ENCODE peak calls at places on chromosomes 5 and 9, in six cellular contexts. One of them, this sample, is unnamed.

GRCh38 chr9:77933976-77934375 is 97.6 kb downstream of the GNAQ start:
- DNase-seq in HFF-Myc: no peak
- DNase-seq in CD8-positive, alpha-beta T cell: no peak
- DNase-seq in sigmoid colon: no peak
- DNase-seq in uterus: no peak
- DNase-seq in psoas muscle: no peak
- DNase-seq in this sample: no peak

GRCh38 chr9:120868339-120868675 is 8.7 kb downstream of the PHF19 start:
- DNase-seq in sigmoid colon: no peak
- DNase-seq in psoas muscle: no peak
- DNase-seq in CD8-positive, alpha-beta T cell: no peak
- DNase-seq in HFF-Myc: no peak
- DNase-seq in uterus: no peak
- DNase-seq in this sample: peak; percentile 55

GRCh38 chr9:82532504-82532903 is 530.4 kb downstream of the RASEF start:
- DNase-seq in psoas muscle: no peak
- DNase-seq in sigmoid colon: no peak
- DNase-seq in HFF-Myc: no peak
- DNase-seq in CD8-positive, alpha-beta T cell: no peak
- DNase-seq in uterus: no peak
- DNase-seq in this sample: no peak

GRCh38 chr9:93091056-93091452 is 5.0 kb upstream of the CARD19 start:
- DNase-seq in HFF-Myc: no peak
- DNase-seq in CD8-positive, alpha-beta T cell: no peak
- DNase-seq in psoas muscle: no peak
- DNase-seq in sigmoid colon: peak; percentile 35
- DNase-seq in uterus: no peak
- DNase-seq in this sample: no peak

GRCh38 chr5:133819977-133820471 is 148.4 kb downstream of the C5orf15 start:
- DNase-seq in sigmoid colon: no peak
- DNase-seq in HFF-Myc: no peak
- DNase-seq in psoas muscle: no peak
- DNase-seq in uterus: no peak
- DNase-seq in CD8-positive, alpha-beta T cell: no peak
- DNase-seq in this sample: no peak

GRCh38 chr5:96013254-96013653 is 51.6 kb upstream of the ELL2 start:
- DNase-seq in uterus: no peak
- DNase-seq in psoas muscle: no peak
- DNase-seq in HFF-Myc: no peak
- DNase-seq in CD8-positive, alpha-beta T cell: no peak
- DNase-seq in sigmoid colon: no peak
- DNase-seq in this sample: no peak

GRCh38 chr5:172065431-172066065 is 59.1 kb upstream of the FBXW11 start:
- DNase-seq in uterus: no peak
- DNase-seq in CD8-positive, alpha-beta T cell: no peak
- DNase-seq in HFF-Myc: no peak
- DNase-seq in sigmoid colon: no peak
- DNase-seq in psoas muscle: no peak
- DNase-seq in this sample: no peak

GRCh38 chr9:96071245-96072124 is 196.0 kb downstream of the ERCC6L2 start:
- DNase-seq in CD8-positive, alpha-beta T cell: no peak
- DNase-seq in HFF-Myc: no peak
- DNase-seq in uterus: no peak
- DNase-seq in sigmoid colon: no peak
- DNase-seq in psoas muscle: no peak
- DNase-seq in this sample: no peak

GRCh38 chr5:127940854-127941253 is 142.7 kb upstream of the SLC12A2 start:
- DNase-seq in CD8-positive, alpha-beta T cell: no peak
- DNase-seq in HFF-Myc: no peak
- DNase-seq in psoas muscle: no peak
- DNase-seq in sigmoid colon: no peak
- DNase-seq in uterus: no peak
- DNase-seq in this sample: no peak

GRCh38 chr5:102865171-102865509 is 110.0 kb downstream of the PAM start:
- DNase-seq in uterus: no peak
- DNase-seq in sigmoid colon: no peak
- DNase-seq in CD8-positive, alpha-beta T cell: no peak
- DNase-seq in psoas muscle: no peak
- DNase-seq in HFF-Myc: no peak
- DNase-seq in this sample: no peak

GRCh38 chr5:147391781-147392180 is 118.1 kb downstream of the DPYSL3 start:
- DNase-seq in sigmoid colon: peak; percentile 78
- DNase-seq in uterus: peak; percentile 43
- DNase-seq in CD8-positive, alpha-beta T cell: no peak
- DNase-seq in HFF-Myc: peak; percentile 44
- DNase-seq in psoas muscle: peak; percentile 76
- DNase-seq in this sample: peak; percentile 40

GRCh38 chr9:103355000-103355399 is 359.9 kb downstream of the CYLC2 start:
- DNase-seq in HFF-Myc: no peak
- DNase-seq in sigmoid colon: no peak
- DNase-seq in psoas muscle: no peak
- DNase-seq in uterus: no peak
- DNase-seq in CD8-positive, alpha-beta T cell: no peak
- DNase-seq in this sample: no peak

GRCh38 chr5:147177125-147177840 is 57.5 kb upstream of the STK32A start:
- DNase-seq in HFF-Myc: no peak
- DNase-seq in CD8-positive, alpha-beta T cell: no peak
- DNase-seq in uterus: no peak
- DNase-seq in psoas muscle: no peak
- DNase-seq in sigmoid colon: no peak
- DNase-seq in this sample: no peak

GRCh38 chr5:36644727-36645126 is 38.3 kb downstream of the SLC1A3 start:
- DNase-seq in HFF-Myc: no peak
- DNase-seq in sigmoid colon: no peak
- DNase-seq in psoas muscle: no peak
- DNase-seq in CD8-positive, alpha-beta T cell: no peak
- DNase-seq in uterus: no peak
- DNase-seq in this sample: no peak

GRCh38 chr9:36961568-36962360 is 72.3 kb downstream of the PAX5 start:
- DNase-seq in CD8-positive, alpha-beta T cell: no peak
- DNase-seq in sigmoid colon: no peak
- DNase-seq in psoas muscle: no peak
- DNase-seq in uterus: no peak
- DNase-seq in HFF-Myc: peak; percentile 10
- DNase-seq in this sample: no peak

GRCh38 chr9:70131296-70131695 is 87.6 kb downstream of the MAMDC2 start:
- DNase-seq in sigmoid colon: no peak
- DNase-seq in uterus: no peak
- DNase-seq in CD8-positive, alpha-beta T cell: no peak
- DNase-seq in psoas muscle: no peak
- DNase-seq in HFF-Myc: no peak
- DNase-seq in this sample: no peak

GRCh38 chr9:14148501-14149103 is 165.3 kb downstream of the NFIB start:
- DNase-seq in HFF-Myc: no peak
- DNase-seq in CD8-positive, alpha-beta T cell: no peak
- DNase-seq in psoas muscle: no peak
- DNase-seq in sigmoid colon: no peak
- DNase-seq in uterus: no peak
- DNase-seq in this sample: no peak

GRCh38 chr5:59548807-59549357 is 344.6 kb downstream of the PDE4D start:
- DNase-seq in HFF-Myc: no peak
- DNase-seq in psoas muscle: no peak
- DNase-seq in CD8-positive, alpha-beta T cell: no peak
- DNase-seq in sigmoid colon: no peak
- DNase-seq in uterus: no peak
- DNase-seq in this sample: no peak

GRCh38 chr5:129051283-129051682 is 43.3 kb upstream of the ISOC1 start:
- DNase-seq in psoas muscle: no peak
- DNase-seq in sigmoid colon: no peak
- DNase-seq in HFF-Myc: no peak
- DNase-seq in CD8-positive, alpha-beta T cell: no peak
- DNase-seq in uterus: no peak
- DNase-seq in this sample: no peak

GRCh38 chr5:129049116-129049515 is 45.4 kb upstream of the ISOC1 start:
- DNase-seq in uterus: no peak
- DNase-seq in sigmoid colon: no peak
- DNase-seq in HFF-Myc: no peak
- DNase-seq in CD8-positive, alpha-beta T cell: no peak
- DNase-seq in psoas muscle: no peak
- DNase-seq in this sample: no peak

GRCh38 chr5:129048509-129048908 is 46.0 kb upstream of the ISOC1 start:
- DNase-seq in uterus: no peak
- DNase-seq in HFF-Myc: no peak
- DNase-seq in sigmoid colon: no peak
- DNase-seq in CD8-positive, alpha-beta T cell: no peak
- DNase-seq in psoas muscle: no peak
- DNase-seq in this sample: no peak

GRCh38 chr5:129057329-129057728 is 37.2 kb upstream of the ISOC1 start:
- DNase-seq in sigmoid colon: no peak
- DNase-seq in psoas muscle: no peak
- DNase-seq in HFF-Myc: no peak
- DNase-seq in CD8-positive, alpha-beta T cell: no peak
- DNase-seq in uterus: no peak
- DNase-seq in this sample: no peak

DNA sequence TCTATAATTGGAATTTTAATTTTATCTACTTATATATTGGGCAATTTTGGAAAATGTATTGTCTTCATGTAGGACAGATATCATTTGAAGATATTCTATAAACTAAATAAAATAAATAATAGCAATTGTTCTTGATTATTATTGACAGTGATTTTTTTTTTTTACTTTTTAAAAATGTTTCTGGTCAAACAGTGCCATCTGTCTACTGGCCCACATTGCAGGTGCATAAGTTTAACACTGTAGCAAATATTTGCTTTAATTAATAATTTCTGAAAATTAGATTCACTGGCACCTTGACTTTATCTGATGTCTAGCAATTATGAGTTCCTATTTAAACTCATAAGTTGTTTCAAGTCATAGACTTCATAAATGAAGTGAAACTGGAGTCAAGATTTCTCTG is 41.1 kb upstream of the ISOC1 start:
- DNase-seq in uterus: no peak
- DNase-seq in CD8-positive, alpha-beta T cell: no peak
- DNase-seq in psoas muscle: no peak
- DNase-seq in sigmoid colon: no peak
- DNase-seq in HFF-Myc: no peak
- DNase-seq in this sample: no peak
- TF ChIP-seq CTCF in uterus: no peak
- TF ChIP-seq CTCF in CD8-positive, alpha-beta T cell: no peak
- TF ChIP-seq CTCF in psoas muscle: no peak
- TF ChIP-seq CTCF in sigmoid colon: no peak
- TF ChIP-seq CTCF in HFF-Myc: no peak
- TF ChIP-seq CTCF in this sample: peak; percentile 22

GRCh38 chr5:179276838-179277395 is 68.3 kb downstream of the ADAMTS2 start:
- DNase-seq in sigmoid colon: no peak
- DNase-seq in psoas muscle: no peak
- DNase-seq in uterus: no peak
- DNase-seq in HFF-Myc: no peak
- DNase-seq in CD8-positive, alpha-beta T cell: no peak
- DNase-seq in this sample: no peak
- TF ChIP-seq CTCF in sigmoid colon: no peak
- TF ChIP-seq CTCF in psoas muscle: no peak
- TF ChIP-seq CTCF in uterus: no peak
- TF ChIP-seq CTCF in HFF-Myc: no peak
- TF ChIP-seq CTCF in CD8-positive, alpha-beta T cell: no peak
- TF ChIP-seq CTCF in this sample: no peak

DNA sequence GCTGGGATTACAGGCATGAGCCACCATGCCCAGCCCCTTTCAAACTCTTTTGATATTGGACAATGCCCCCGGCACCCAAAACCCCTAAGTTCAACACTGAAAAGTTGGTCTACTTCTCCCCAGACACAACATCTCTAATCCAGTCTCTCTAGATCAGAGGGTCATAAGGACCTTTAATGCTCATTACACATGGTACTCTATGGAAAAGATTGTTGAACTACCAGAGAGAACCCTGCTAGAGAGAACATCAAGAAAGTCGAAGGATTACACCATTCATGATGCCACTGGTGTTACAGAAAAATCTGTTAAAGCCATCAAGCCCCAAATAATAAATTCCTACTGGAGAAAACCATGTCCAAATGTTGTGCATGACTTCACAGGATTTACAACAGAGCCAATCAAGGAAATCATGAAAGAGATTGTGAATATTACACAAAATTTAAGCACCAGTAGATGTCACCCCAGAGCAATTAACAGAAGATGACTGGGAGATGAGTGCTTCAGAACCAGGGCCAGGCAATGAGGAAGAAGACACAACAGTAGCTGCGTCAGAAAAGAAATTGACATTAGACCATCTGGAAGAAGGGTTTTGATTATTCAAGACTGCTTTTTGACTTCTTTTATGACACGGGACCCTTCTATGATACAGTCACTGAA is 28.3 kb upstream of the NIPAL4 start:
- DNase-seq in CD8-positive, alpha-beta T cell: no peak
- DNase-seq in uterus: no peak
- DNase-seq in sigmoid colon: no peak
- DNase-seq in HFF-Myc: peak; percentile 54
- DNase-seq in psoas muscle: no peak
- DNase-seq in this sample: no peak
- TF ChIP-seq CTCF in CD8-positive, alpha-beta T cell: peak; percentile 44
- TF ChIP-seq CTCF in uterus: peak; percentile 69
- TF ChIP-seq CTCF in sigmoid colon: peak; percentile 52
- TF ChIP-seq CTCF in HFF-Myc: peak; percentile 41
- TF ChIP-seq CTCF in psoas muscle: peak; percentile 62
- TF ChIP-seq CTCF in this sample: peak; percentile 52

GRCh38 chr5:10724799-10725507 is 36.1 kb downstream of the DAP start:
- DNase-seq in sigmoid colon: peak; percentile 76
- DNase-seq in uterus: peak; percentile 52
- DNase-seq in CD8-positive, alpha-beta T cell: no peak
- DNase-seq in HFF-Myc: peak; percentile 53
- DNase-seq in psoas muscle: peak; percentile 79
- DNase-seq in this sample: peak; percentile 87
- TF ChIP-seq CTCF in sigmoid colon: no peak
- TF ChIP-seq CTCF in uterus: no peak
- TF ChIP-seq CTCF in CD8-positive, alpha-beta T cell: no peak
- TF ChIP-seq CTCF in HFF-Myc: peak; percentile 21
- TF ChIP-seq CTCF in psoas muscle: no peak
- TF ChIP-seq CTCF in this sample: peak; percentile 39

GRCh38 chr9:98523231-98523901 is 185.4 kb downstream of the GABBR2 start:
- DNase-seq in uterus: no peak
- DNase-seq in sigmoid colon: no peak
- DNase-seq in HFF-Myc: no peak
- DNase-seq in CD8-positive, alpha-beta T cell: no peak
- DNase-seq in psoas muscle: no peak
- DNase-seq in this sample: no peak
- TF ChIP-seq CTCF in uterus: no peak
- TF ChIP-seq CTCF in sigmoid colon: no peak
- TF ChIP-seq CTCF in HFF-Myc: peak; percentile 39
- TF ChIP-seq CTCF in CD8-positive, alpha-beta T cell: no peak
- TF ChIP-seq CTCF in psoas muscle: no peak
- TF ChIP-seq CTCF in this sample: peak; percentile 50

GRCh38 chr5:150589791-150590601 is 50.5 kb upstream of the SYNPO start:
- DNase-seq in HFF-Myc: peak; percentile 17
- DNase-seq in uterus: peak; percentile 85
- DNase-seq in sigmoid colon: peak; percentile 92
- DNase-seq in psoas muscle: peak; percentile 90
- DNase-seq in CD8-positive, alpha-beta T cell: no peak
- DNase-seq in this sample: no peak
- TF ChIP-seq CTCF in HFF-Myc: peak; percentile 79
- TF ChIP-seq CTCF in uterus: peak; percentile 90
- TF ChIP-seq CTCF in sigmoid colon: peak; percentile 66
- TF ChIP-seq CTCF in psoas muscle: peak; percentile 77
- TF ChIP-seq CTCF in CD8-positive, alpha-beta T cell: no peak
- TF ChIP-seq CTCF in this sample: peak; percentile 36

GRCh38 chr5:132095745-132096084 is 22.1 kb downstream of the CSF2 start:
- DNase-seq in CD8-positive, alpha-beta T cell: no peak
- DNase-seq in uterus: no peak
- DNase-seq in sigmoid colon: no peak
- DNase-seq in HFF-Myc: no peak
- DNase-seq in psoas muscle: no peak
- DNase-seq in this sample: no peak
- TF ChIP-seq CTCF in CD8-positive, alpha-beta T cell: no peak
- TF ChIP-seq CTCF in uterus: no peak
- TF ChIP-seq CTCF in sigmoid colon: no peak
- TF ChIP-seq CTCF in HFF-Myc: no peak
- TF ChIP-seq CTCF in psoas muscle: no peak
- TF ChIP-seq CTCF in this sample: no peak